ENCODE peak calls at places on chromosomes 6 and 20, in four cellular contexts. P is CD4-positive, CD25-positive, alpha-beta regulatory T cell; D is adrenal gland; E is neural progenitor cell. Q is an unnamed sample. For H3K4me1, the result is how much of the 10 kb centered on the place peaks cover.

GRCh38 chr6:169452117-169452868 is 198.6 kb upstream of the THBS2 start:
- DNase-seq in P (no peak), D (peak), E (no peak), Q (peak)

GRCh38 chr20:2751347-2751867 is 49.0 kb downstream of the CPXM1 start:
- DNase-seq in P (no peak), D (no peak), E (no peak), Q (no peak)

GRCh38 chr20:19786311-19786710 is 28.3 kb downstream of the RIN2 start:
- DNase-seq in E (peak), P (no peak), D (peak), Q (no peak)

GRCh38 chr20:36399147-36399968 is 93.2 kb downstream of the DLGAP4 start:
- DNase-seq in P (no peak), D (peak), E (peak), Q (peak)

GRCh38 chr6:105291525-105291924 is 111.4 kb downstream of the PREP start:
- DNase-seq in P (no peak), D (no peak), E (no peak), Q (no peak)

GRCh38 chr6:1075444-1075843 is 236.5 kb upstream of the FOXQ1 start:
- DNase-seq in E (no peak), P (no peak), D (no peak), Q (no peak)

GRCh38 chr6:1572892-1573291 is 36.8 kb upstream of the FOXC1 start:
- DNase-seq in E (no peak), D (no peak), P (no peak), Q (no peak)

GRCh38 chr6:36627801-36628246 is 33.7 kb downstream of the SRSF3 start:
- DNase-seq in P (no peak), D (peak), E (no peak), Q (no peak)

GRCh38 chr6:79798841-79799240 is 148.5 kb downstream of the ELOVL4 start:
- DNase-seq in D (no peak), P (no peak), E (no peak), Q (no peak)

GRCh38 chr6:134060491-134061106 is 8.2 kb upstream of the SLC2A12 start:
- DNase-seq in P (no peak), D (no peak), E (peak), Q (peak)

GRCh38 chr20:3896302-3896701 is 7.1 kb downstream of the PANK2 start:
- DNase-seq in E (no peak), P (no peak), D (no peak), Q (peak)
- H3K4me1 ChIP-seq in E (under half), P (half or more), D (half or more), Q (under half)

GRCh38 chr6:125222531-125223455 is 69.2 kb downstream of the TPD52L1 start:
- DNase-seq in P (no peak), D (no peak), E (no peak), Q (peak)
- H3K27ac ChIP-seq in P (no peak), D (peak), E (no peak), Q (no peak)

GRCh38 chr6:7173843-7174503 is 66.2 kb downstream of the RREB1 start:
- DNase-seq in E (peak), D (no peak), P (no peak), Q (no peak)

GRCh38 chr6:7171119-7171518 is 63.4 kb downstream of the RREB1 start:
- DNase-seq in P (no peak), D (no peak), E (no peak), Q (no peak)

GRCh38 chr6:7171733-7172132 is 64.0 kb downstream of the RREB1 start:
- DNase-seq in E (no peak), P (no peak), D (no peak), Q (no peak)

GRCh38 chr6:7170117-7170732 is 62.5 kb downstream of the RREB1 start:
- DNase-seq in P (no peak), E (no peak), D (no peak), Q (no peak)

DNA sequence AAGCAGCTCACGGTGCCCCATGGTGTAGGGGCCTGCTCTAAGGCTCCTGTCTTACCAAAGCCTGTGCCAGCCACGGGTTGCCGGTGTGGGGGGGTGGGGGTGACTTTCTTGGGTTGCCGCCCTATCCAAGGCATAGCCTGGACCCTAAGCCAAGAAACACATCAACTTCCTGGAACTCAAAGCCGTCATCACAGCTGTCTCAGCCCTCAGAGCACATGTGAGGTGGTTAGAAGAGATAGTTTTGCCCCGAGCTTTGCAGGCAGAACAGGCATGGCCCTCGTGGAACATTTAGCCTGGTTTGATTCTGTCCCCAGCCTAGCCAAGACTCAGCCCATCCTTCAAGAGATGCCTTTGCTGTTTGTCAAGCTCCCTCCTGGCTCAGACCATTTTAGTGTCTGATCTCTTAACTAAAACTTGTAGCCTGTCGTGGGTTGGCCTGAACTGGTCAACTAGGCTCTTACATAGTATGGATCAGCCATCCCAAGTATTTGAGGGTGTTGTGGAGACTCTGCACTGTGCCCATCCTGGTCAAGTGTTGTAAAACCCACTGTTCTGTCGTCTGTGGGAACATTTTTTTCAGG is 64.9 kb downstream of the RREB1 start:
- DNase-seq in E (no peak), D (no peak), P (no peak), Q (peak)
- H3K4me1 ChIP-seq in E (under half), D (half or more), P (under half), Q (under half)

GRCh38 chr6:142323377-142323776 is 21.6 kb downstream of the ADGRG6 start:
- DNase-seq in E (no peak), P (no peak), D (no peak), Q (no peak)
- H3K27ac ChIP-seq in E (no peak), P (no peak), D (no peak), Q (no peak)

GRCh38 chr6:167826230-167827061 is at the start of gene AFDN:
- DNase-seq in E (peak), D (peak), P (peak), Q (peak)

GRCh38 chr6:167827062-167827587 is 414 bp downstream of the AFDN start:
- DNase-seq in D (peak), P (no peak), E (no peak), Q (peak)

GRCh38 chr6:167827588-167828324 is 1.0 kb downstream of the AFDN start:
- DNase-seq in E (peak), D (peak), P (peak), Q (peak)

GRCh38 chr6:167829513-167829912 is 2.8 kb downstream of the AFDN start:
- DNase-seq in P (no peak), D (no peak), E (no peak), Q (no peak)

GRCh38 chr6:167828325-167828956 is 1.7 kb downstream of the AFDN start:
- DNase-seq in E (no peak), P (no peak), D (no peak), Q (no peak)
- H3K4me1 ChIP-seq in E (under half), P (under half), D (under half), Q (under half)

Q was measured in cardiac muscle cell.